ENCODE peak calls at places on chromosomes 12 and 14, in six cellular contexts. One of them, this sample, is unnamed.

GRCh38 chr14:33432407-33433023 is 493.8 kb downstream of the NPAS3 start:
- DNase-seq in AG09319: peak
- DNase-seq in cardiac fibroblast: peak
- DNase-seq in Panc1: no peak
- DNase-seq in psoas muscle: no peak
- DNase-seq in lung: peak
- DNase-seq in this sample: no peak

GRCh38 chr14:32400480-32400879 is 71.4 kb downstream of the AKAP6 start:
- DNase-seq in AG09319: no peak
- DNase-seq in cardiac fibroblast: no peak
- DNase-seq in Panc1: no peak
- DNase-seq in psoas muscle: no peak
- DNase-seq in lung: no peak
- DNase-seq in this sample: no peak

GRCh38 chr12:109029411-109029810 is 8.5 kb upstream of the SVOP start:
- DNase-seq in AG09319: no peak
- DNase-seq in cardiac fibroblast: peak
- DNase-seq in Panc1: no peak
- DNase-seq in psoas muscle: no peak
- DNase-seq in lung: no peak
- DNase-seq in this sample: no peak

GRCh38 chr14:21106506-21107359 is 5.9 kb downstream of the TMEM253 start:
- DNase-seq in AG09319: no peak
- DNase-seq in cardiac fibroblast: peak
- DNase-seq in Panc1: peak
- DNase-seq in psoas muscle: peak
- DNase-seq in lung: peak
- DNase-seq in this sample: peak

GRCh38 chr12:57603758-57604453 is 718 bp upstream of the DTX3 start:
- DNase-seq in AG09319: no peak
- DNase-seq in cardiac fibroblast: peak
- DNase-seq in Panc1: no peak
- DNase-seq in psoas muscle: peak
- DNase-seq in lung: no peak
- DNase-seq in this sample: peak

GRCh38 chr14:73153272-73153671 is 17.0 kb downstream of the PSEN1 start:
- DNase-seq in AG09319: no peak
- DNase-seq in cardiac fibroblast: peak
- DNase-seq in Panc1: no peak
- DNase-seq in psoas muscle: no peak
- DNase-seq in lung: no peak
- DNase-seq in this sample: no peak

GRCh38 chr14:70856851-70857498 is 47.7 kb upstream of the MAP3K9 start:
- DNase-seq in AG09319: no peak
- DNase-seq in cardiac fibroblast: peak
- DNase-seq in Panc1: no peak
- DNase-seq in psoas muscle: no peak
- DNase-seq in lung: no peak
- DNase-seq in this sample: no peak

GRCh38 chr14:24255931-24256696 is 6.9 kb downstream of the TGM1 start:
- DNase-seq in AG09319: no peak
- DNase-seq in cardiac fibroblast: no peak
- DNase-seq in Panc1: no peak
- DNase-seq in psoas muscle: no peak
- DNase-seq in lung: no peak
- DNase-seq in this sample: no peak

GRCh38 chr12:131090254-131091210 is 136.8 kb downstream of the ADGRD1 start:
- DNase-seq in AG09319: no peak
- DNase-seq in cardiac fibroblast: no peak
- DNase-seq in Panc1: no peak
- DNase-seq in psoas muscle: peak
- DNase-seq in lung: no peak
- DNase-seq in this sample: peak

GRCh38 chr12:49094104-49094948 is at the start of gene DHH:
- DNase-seq in AG09319: no peak
- DNase-seq in cardiac fibroblast: peak
- DNase-seq in Panc1: no peak
- DNase-seq in psoas muscle: peak
- DNase-seq in lung: peak
- DNase-seq in this sample: no peak

GRCh38 chr14:90846511-90846910 is 30.3 kb upstream of the TTC7B start:
- DNase-seq in AG09319: no peak
- DNase-seq in cardiac fibroblast: no peak
- DNase-seq in Panc1: no peak
- DNase-seq in psoas muscle: no peak
- DNase-seq in lung: no peak
- DNase-seq in this sample: no peak

GRCh38 chr14:76133103-76133502 is 18.6 kb upstream of the GPATCH2L start:
- DNase-seq in AG09319: no peak
- DNase-seq in cardiac fibroblast: peak
- DNase-seq in Panc1: no peak
- DNase-seq in psoas muscle: no peak
- DNase-seq in lung: no peak
- DNase-seq in this sample: no peak

GRCh38 chr12:47223848-47224213 is 144.1 kb upstream of the AMIGO2 start:
- DNase-seq in AG09319: no peak
- DNase-seq in cardiac fibroblast: peak
- DNase-seq in Panc1: no peak
- DNase-seq in psoas muscle: no peak
- DNase-seq in lung: no peak
- DNase-seq in this sample: no peak

GRCh38 chr12:49024543-49024942 is 6.0 kb upstream of the PRKAG1 start:
- DNase-seq in AG09319: no peak
- DNase-seq in cardiac fibroblast: no peak
- DNase-seq in Panc1: no peak
- DNase-seq in psoas muscle: no peak
- DNase-seq in lung: no peak
- DNase-seq in this sample: no peak

GRCh38 chr12:62128186-62128965 is 131.8 kb upstream of the USP15 start:
- DNase-seq in AG09319: no peak
- DNase-seq in cardiac fibroblast: no peak
- DNase-seq in Panc1: no peak
- DNase-seq in psoas muscle: no peak
- DNase-seq in lung: no peak
- DNase-seq in this sample: no peak

GRCh38 chr12:57536597-57536942 is 10.4 kb downstream of the DCTN2 start:
- DNase-seq in AG09319: no peak
- DNase-seq in cardiac fibroblast: no peak
- DNase-seq in Panc1: no peak
- DNase-seq in psoas muscle: no peak
- DNase-seq in lung: no peak
- DNase-seq in this sample: no peak

GRCh38 chr12:66235626-66236281 is 46.7 kb downstream of the IRAK3 start:
- DNase-seq in AG09319: no peak
- DNase-seq in cardiac fibroblast: peak
- DNase-seq in Panc1: no peak
- DNase-seq in psoas muscle: no peak
- DNase-seq in lung: no peak
- DNase-seq in this sample: no peak

GRCh38 chr12:131732996-131733615 is 22.2 kb downstream of the SFSWAP start:
- DNase-seq in AG09319: no peak
- DNase-seq in cardiac fibroblast: no peak
- DNase-seq in Panc1: no peak
- DNase-seq in psoas muscle: no peak
- DNase-seq in lung: no peak
- DNase-seq in this sample: no peak

GRCh38 chr12:131757111-131757510 is 46.2 kb downstream of the SFSWAP start:
- DNase-seq in AG09319: no peak
- DNase-seq in cardiac fibroblast: no peak
- DNase-seq in Panc1: no peak
- DNase-seq in psoas muscle: no peak
- DNase-seq in lung: no peak
- DNase-seq in this sample: no peak

GRCh38 chr12:28242888-28243633 is 52.8 kb downstream of the CCDC91 start:
- DNase-seq in AG09319: no peak
- DNase-seq in cardiac fibroblast: peak
- DNase-seq in Panc1: no peak
- DNase-seq in psoas muscle: no peak
- DNase-seq in lung: no peak
- DNase-seq in this sample: no peak

GRCh38 chr12:104938371-104938770 is 19.7 kb downstream of the SLC41A2 start:
- DNase-seq in AG09319: no peak
- DNase-seq in cardiac fibroblast: no peak
- DNase-seq in Panc1: no peak
- DNase-seq in psoas muscle: no peak
- DNase-seq in lung: no peak
- DNase-seq in this sample: no peak

GRCh38 chr12:80721326-80721725 is 4.6 kb downstream of the MYF5 start:
- DNase-seq in AG09319: no peak
- DNase-seq in cardiac fibroblast: no peak
- DNase-seq in Panc1: no peak
- DNase-seq in psoas muscle: no peak
- DNase-seq in lung: no peak
- DNase-seq in this sample: no peak

GRCh38 chr12:83575326-83575725 is 888.6 kb downstream of the TMTC2 start:
- DNase-seq in AG09319: no peak
- DNase-seq in cardiac fibroblast: no peak
- DNase-seq in Panc1: no peak
- DNase-seq in psoas muscle: no peak
- DNase-seq in lung: no peak
- DNase-seq in this sample: no peak

GRCh38 chr12:62846506-62846905 is 88.4 kb downstream of the PPM1H start:
- DNase-seq in AG09319: no peak
- DNase-seq in cardiac fibroblast: no peak
- DNase-seq in Panc1: no peak
- DNase-seq in psoas muscle: no peak
- DNase-seq in lung: no peak
- DNase-seq in this sample: no peak

GRCh38 chr12:113609692-113610469 is 138.2 kb upstream of the LHX5 start:
- DNase-seq in AG09319: no peak
- DNase-seq in cardiac fibroblast: no peak
- DNase-seq in Panc1: no peak
- DNase-seq in psoas muscle: no peak
- DNase-seq in lung: no peak
- DNase-seq in this sample: peak

GRCh38 chr14:93676416-93676958 is 111.8 kb downstream of the PRIMA1 start:
- DNase-seq in AG09319: no peak
- DNase-seq in cardiac fibroblast: no peak
- DNase-seq in Panc1: no peak
- DNase-seq in psoas muscle: no peak
- DNase-seq in lung: no peak
- DNase-seq in this sample: no peak

GRCh38 chr14:96224480-96225096 is 19.9 kb downstream of the BDKRB2 start:
- DNase-seq in AG09319: no peak
- DNase-seq in cardiac fibroblast: no peak
- DNase-seq in Panc1: no peak
- DNase-seq in psoas muscle: no peak
- DNase-seq in lung: no peak
- DNase-seq in this sample: no peak

GRCh38 chr14:104968153-104968527 is 10.0 kb downstream of the AHNAK2 start:
- DNase-seq in AG09319: no peak
- DNase-seq in cardiac fibroblast: peak
- DNase-seq in Panc1: no peak
- DNase-seq in psoas muscle: peak
- DNase-seq in lung: peak
- DNase-seq in this sample: no peak

GRCh38 chr14:49999216-49999761 is 106.4 kb downstream of the ARF6 start:
- DNase-seq in AG09319: no peak
- DNase-seq in cardiac fibroblast: peak
- DNase-seq in Panc1: no peak
- DNase-seq in psoas muscle: peak
- DNase-seq in lung: peak
- DNase-seq in this sample: peak

GRCh38 chr12:3132636-3133409 is 55.6 kb downstream of the TSPAN9 start:
- DNase-seq in AG09319: no peak
- DNase-seq in cardiac fibroblast: peak
- DNase-seq in Panc1: no peak
- DNase-seq in psoas muscle: no peak
- DNase-seq in lung: no peak
- DNase-seq in this sample: no peak

GRCh38 chr12:93844385-93844784 is 167.2 kb downstream of the CRADD start:
- DNase-seq in AG09319: no peak
- DNase-seq in cardiac fibroblast: no peak
- DNase-seq in Panc1: no peak
- DNase-seq in psoas muscle: no peak
- DNase-seq in lung: no peak
- DNase-seq in this sample: no peak

GRCh38 chr14:22163051-22163450 is 426.0 kb downstream of the DAD1 start:
- DNase-seq in AG09319: no peak
- DNase-seq in cardiac fibroblast: no peak
- DNase-seq in Panc1: no peak
- DNase-seq in psoas muscle: no peak
- DNase-seq in lung: no peak
- DNase-seq in this sample: no peak
- TF ChIP-seq CTCF in AG09319: no peak
- TF ChIP-seq CTCF in cardiac fibroblast: peak
- TF ChIP-seq CTCF in Panc1: peak
- TF ChIP-seq CTCF in psoas muscle: no peak
- TF ChIP-seq CTCF in lung: no peak
- TF ChIP-seq CTCF in this sample: no peak

GRCh38 chr12:124297389-124297788 is 2.5 kb downstream of the RFLNA start:
- DNase-seq in AG09319: no peak
- DNase-seq in cardiac fibroblast: no peak
- DNase-seq in Panc1: no peak
- DNase-seq in psoas muscle: no peak
- DNase-seq in lung: no peak
- DNase-seq in this sample: no peak
- TF ChIP-seq CTCF in AG09319: no peak
- TF ChIP-seq CTCF in cardiac fibroblast: no peak
- TF ChIP-seq CTCF in Panc1: no peak
- TF ChIP-seq CTCF in psoas muscle: no peak
- TF ChIP-seq CTCF in lung: no peak
- TF ChIP-seq CTCF in this sample: no peak

GRCh38 chr14:37903561-37904191 is 304.0 kb upstream of the SSTR1 start:
- DNase-seq in AG09319: no peak
- DNase-seq in cardiac fibroblast: peak
- DNase-seq in Panc1: peak
- DNase-seq in psoas muscle: no peak
- DNase-seq in lung: no peak
- DNase-seq in this sample: no peak
- TF ChIP-seq CTCF in AG09319: peak
- TF ChIP-seq CTCF in cardiac fibroblast: peak
- TF ChIP-seq CTCF in Panc1: peak
- TF ChIP-seq CTCF in psoas muscle: peak
- TF ChIP-seq CTCF in lung: peak
- TF ChIP-seq CTCF in this sample: peak

GRCh38 chr14:64444984-64445845 is 20.1 kb upstream of the AKAP5 start:
- DNase-seq in AG09319: no peak
- DNase-seq in cardiac fibroblast: peak
- DNase-seq in Panc1: no peak
- DNase-seq in psoas muscle: no peak
- DNase-seq in lung: no peak
- DNase-seq in this sample: no peak

GRCh38 chr14:64444140-64444539 is 21.2 kb upstream of the AKAP5 start:
- DNase-seq in AG09319: no peak
- DNase-seq in cardiac fibroblast: no peak
- DNase-seq in Panc1: no peak
- DNase-seq in psoas muscle: no peak
- DNase-seq in lung: no peak
- DNase-seq in this sample: no peak

GRCh38 chr14:64442300-64442988 is 22.9 kb upstream of the AKAP5 start:
- DNase-seq in AG09319: no peak
- DNase-seq in cardiac fibroblast: peak
- DNase-seq in Panc1: no peak
- DNase-seq in psoas muscle: no peak
- DNase-seq in lung: peak
- DNase-seq in this sample: no peak

GRCh38 chr14:64450255-64450654 is 15.0 kb upstream of the AKAP5 start:
- DNase-seq in AG09319: no peak
- DNase-seq in cardiac fibroblast: no peak
- DNase-seq in Panc1: no peak
- DNase-seq in psoas muscle: no peak
- DNase-seq in lung: no peak
- DNase-seq in this sample: no peak

GRCh38 chr14:64447890-64448667 is 17.2 kb upstream of the AKAP5 start:
- DNase-seq in AG09319: no peak
- DNase-seq in cardiac fibroblast: no peak
- DNase-seq in Panc1: no peak
- DNase-seq in psoas muscle: no peak
- DNase-seq in lung: no peak
- DNase-seq in this sample: no peak
- TF ChIP-seq CTCF in AG09319: no peak
- TF ChIP-seq CTCF in cardiac fibroblast: no peak
- TF ChIP-seq CTCF in Panc1: no peak
- TF ChIP-seq CTCF in psoas muscle: no peak
- TF ChIP-seq CTCF in lung: no peak
- TF ChIP-seq CTCF in this sample: no peak

This sample was measured in coronary artery.